ENCODE peak calls at places on chromosomes 4 and X, in five cellular contexts. U is left colon, R is EH, V is IMR-90, Y is mesothelial cell of epicardium. X is an unnamed sample.

GRCh38 chr4:85744950-85745349 is 270.0 kb downstream of the ARHGAP24 start:
- DNase-seq in Y (no peak), V (no peak), U (no peak), R (peak), X (no peak)

GRCh38 chr4:10977534-10977933 is 293.0 kb upstream of the CLNK start:
- DNase-seq in R (no peak), V (no peak), U (no peak), Y (no peak), X (no peak)

GRCh38 chr4:104093247-104093646 is 373.5 kb upstream of the TACR3 start:
- DNase-seq in U (no peak), R (no peak), Y (no peak), V (no peak), X (no peak)

GRCh38 chr4:158005021-158005420 is 167.8 kb downstream of the GASK1B start:
- DNase-seq in U (no peak), V (no peak), R (no peak), Y (no peak), X (no peak)

GRCh38 chrX:40142417-40142816 is 44.7 kb upstream of the BCOR start:
- DNase-seq in V (no peak), U (no peak), R (no peak), Y (no peak), X (no peak)

GRCh38 chr4:25723409-25723808 is 67.8 kb downstream of the SLC34A2 start:
- DNase-seq in V (peak), R (no peak), Y (no peak), U (no peak), X (no peak)

GRCh38 chr4:101103381-101104142 is 243.8 kb downstream of the PPP3CA start:
- DNase-seq in V (peak), Y (no peak), U (no peak), R (no peak), X (no peak)

GRCh38 chr4:89298788-89299152 is 8.8 kb downstream of the GPRIN3 start:
- DNase-seq in U (no peak), Y (no peak), R (peak), V (no peak), X (no peak)

GRCh38 chrX:153744210-153745066 is 19.6 kb upstream of the PLXNB3 start:
- DNase-seq in R (no peak), V (no peak), Y (no peak), U (no peak), X (no peak)

GRCh38 chrX:125850693-125851092 is 315.4 kb downstream of the DCAF12L2 start:
- DNase-seq in U (no peak), R (no peak), Y (no peak), V (no peak), X (no peak)

GRCh38 chr4:140688711-140689598 is 67.2 kb downstream of the TBC1D9 start:
- DNase-seq in R (peak), Y (no peak), V (peak), U (no peak), X (no peak)

GRCh38 chr4:47031011-47031678 is at the start of gene GABRB1:
- DNase-seq in Y (peak), R (peak), V (peak), U (peak), X (peak)

GRCh38 chr4:17059192-17059634 is 160.8 kb upstream of the LDB2 start:
- DNase-seq in R (peak), U (no peak), Y (no peak), V (peak), X (no peak)

GRCh38 chr4:41169256-41169655 is 45.1 kb downstream of the APBB2 start:
- DNase-seq in U (no peak), R (no peak), V (no peak), Y (no peak), X (no peak)

GRCh38 chr4:127732623-127733199 is 2.5 kb downstream of the SLC25A31 start:
- DNase-seq in V (peak), U (no peak), R (peak), Y (no peak), X (no peak)

GRCh38 chr4:84167579-84167978 is 331.5 kb downstream of the NKX6-1 start:
- DNase-seq in V (no peak), R (no peak), Y (no peak), U (no peak), X (no peak)

GRCh38 chrX:57172544-57172943 is 35.3 kb upstream of the SPIN2A start:
- DNase-seq in Y (no peak), U (no peak), R (no peak), V (no peak), X (no peak)

GRCh38 chr4:55124337-55125076 is 888 bp downstream of the KDR start:
- DNase-seq in V (no peak), R (no peak), Y (peak), U (no peak), X (no peak)

GRCh38 chr4:16844796-16845586 is 53.5 kb downstream of the LDB2 start:
- DNase-seq in U (no peak), V (peak), R (no peak), Y (no peak), X (no peak)

GRCh38 chr4:46123872-46124755 is at the start of gene GABRG1:
- DNase-seq in V (no peak), Y (no peak), R (no peak), U (no peak), X (no peak)

GRCh38 chr4:21454196-21454595 is 494.4 kb downstream of the KCNIP4 start:
- DNase-seq in V (no peak), U (no peak), R (no peak), Y (no peak), X (no peak)

GRCh38 chrX:34300871-34301270 is 168.8 kb upstream of the FAM47A start:
- DNase-seq in U (no peak), R (peak), V (peak), Y (no peak), X (peak)

GRCh38 chr4:176302283-176303275 is 17.2 kb upstream of the SPCS3 start:
- DNase-seq in U (no peak), R (peak), V (peak), Y (no peak), X (peak)

GRCh38 chr4:152937535-152938236 is 1.6 kb downstream of the FHDC1 start:
- DNase-seq in V (peak), U (no peak), R (peak), Y (no peak), X (no peak)

GRCh38 chr4:161829631-161830030 is 334.2 kb downstream of the FSTL5 start:
- DNase-seq in R (no peak), V (no peak), U (no peak), Y (no peak), X (no peak)

GRCh38 chr4:68368566-68369473 is 18.9 kb upstream of the YTHDC1 start:
- DNase-seq in Y (no peak), R (peak), U (no peak), V (peak), X (peak)

X was measured in epithelial cell of proximal tubule.